ENCODE peak calls at places on chromosomes 11 and 22, in nine cellular contexts. G, T, K, V, Z, X, F, C and Y are unnamed samples. For H3K9me3, the result is how much of the 10 kb centered on the place peaks cover.

GRCh38 chr11:106717222-106717621 is 301.1 kb downstream of the GUCY1A2 start:
- DNase-seq in T (no peak), Z (no peak), G (no peak), V (no peak), C (no peak), K (no peak), F (no peak), X (peak), Y (no peak)

GRCh38 chr11:9574806-9575530 is 1.5 kb downstream of the WEE1 start:
- DNase-seq in K (no peak), T (no peak), X (peak), G (peak), C (no peak), F (peak), V (peak), Z (no peak), Y (peak)

GRCh38 chr11:77301510-77301909 is at the start of gene GDPD4:
- DNase-seq in V (no peak), T (no peak), G (no peak), K (no peak), Z (no peak), C (no peak), X (no peak), F (no peak), Y (no peak)

GRCh38 chr11:1302461-1303073 is 6.9 kb downstream of the TOLLIP start:
- DNase-seq in G (no peak), T (no peak), C (no peak), Z (peak), K (no peak), F (no peak), X (no peak), V (peak), Y (peak)

GRCh38 chr11:123822022-123822421 is 15.9 kb upstream of the OR6M1 start:
- DNase-seq in X (no peak), T (no peak), G (no peak), Z (no peak), K (no peak), V (peak), F (no peak), C (no peak), Y (no peak)

GRCh38 chr22:23233746-23234408 is 53.6 kb downstream of the BCR start:
- DNase-seq in V (no peak), K (no peak), X (peak), T (no peak), G (no peak), Z (no peak), F (peak), C (no peak), Y (no peak)

GRCh38 chr11:123166095-123166559 is 28.9 kb downstream of the CLMP start:
- DNase-seq in G (peak), F (peak), T (peak), V (peak), X (peak), Z (no peak), K (no peak), C (no peak), Y (no peak)

GRCh38 chr11:76610871-76611475 is 59.6 kb downstream of the LRRC32 start:
- DNase-seq in G (peak), T (no peak), Z (no peak), K (no peak), C (no peak), X (no peak), F (no peak), V (peak), Y (no peak)

GRCh38 chr22:20568502-20569058 is 61.2 kb downstream of the MED15 start:
- DNase-seq in G (no peak), T (no peak), V (no peak), X (no peak), C (no peak), K (no peak), F (no peak), Z (no peak), Y (no peak)

GRCh38 chr11:65591939-65592814 is 3.4 kb downstream of the KCNK7 start:
- DNase-seq in K (no peak), C (no peak), Z (peak), F (peak), V (peak), X (no peak), G (peak), T (no peak), Y (peak)

GRCh38 chr11:11821899-11822298 is 19.9 kb upstream of the USP47 start:
- DNase-seq in C (no peak), X (no peak), K (no peak), G (no peak), V (no peak), F (peak), Z (no peak), T (no peak), Y (no peak)

GRCh38 chr11:128898580-128899344 is 7.6 kb downstream of the KCNJ5 start:
- DNase-seq in Z (no peak), K (no peak), X (peak), G (no peak), T (no peak), F (peak), V (no peak), C (no peak), Y (no peak)

GRCh38 chr11:1825039-1825740 is 9.6 kb upstream of the SYT8 start:
- DNase-seq in Z (peak), V (peak), X (no peak), C (no peak), G (peak), F (no peak), K (no peak), T (peak), Y (peak)

GRCh38 chr11:749731-750130 is 2.5 kb downstream of the TALDO1 start:
- DNase-seq in Z (no peak), X (no peak), C (no peak), V (no peak), F (no peak), K (no peak), G (no peak), T (no peak), Y (no peak)

GRCh38 chr11:35029979-35030378 is 109.0 kb upstream of the CD44 start:
- DNase-seq in K (no peak), F (peak), V (no peak), T (no peak), X (peak), Z (no peak), G (no peak), C (no peak), Y (no peak)

DNA sequence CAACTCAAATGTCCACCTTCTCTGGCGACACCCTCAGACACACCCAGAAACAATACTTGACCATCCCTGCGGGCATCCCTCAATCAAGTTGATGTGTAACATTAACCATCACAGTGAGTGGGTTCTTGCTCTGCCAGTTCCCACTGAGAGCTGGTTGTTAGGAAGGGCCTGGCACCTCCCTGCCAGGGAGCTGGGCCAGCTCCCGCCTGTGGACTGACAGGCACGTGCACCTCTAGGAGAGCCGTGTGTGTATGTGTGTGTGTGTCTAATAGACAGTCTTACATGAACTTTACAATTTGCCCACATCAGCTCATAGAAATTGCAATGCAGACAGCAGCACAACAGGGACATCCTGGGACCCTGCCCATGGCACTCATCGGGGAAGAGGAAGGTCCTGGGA is 298.7 kb downstream of the SHANK2 start:
- DNase-seq in C (no peak), V (no peak), F (no peak), X (no peak), G (no peak), K (no peak), Z (no peak), T (no peak), Y (no peak)
- H3K9me3 ChIP-seq in C (under half), V (under half), F (under half), X (under half), G (under half), K (under half), Z (under half), T (under half), Y (under half)

DNA sequence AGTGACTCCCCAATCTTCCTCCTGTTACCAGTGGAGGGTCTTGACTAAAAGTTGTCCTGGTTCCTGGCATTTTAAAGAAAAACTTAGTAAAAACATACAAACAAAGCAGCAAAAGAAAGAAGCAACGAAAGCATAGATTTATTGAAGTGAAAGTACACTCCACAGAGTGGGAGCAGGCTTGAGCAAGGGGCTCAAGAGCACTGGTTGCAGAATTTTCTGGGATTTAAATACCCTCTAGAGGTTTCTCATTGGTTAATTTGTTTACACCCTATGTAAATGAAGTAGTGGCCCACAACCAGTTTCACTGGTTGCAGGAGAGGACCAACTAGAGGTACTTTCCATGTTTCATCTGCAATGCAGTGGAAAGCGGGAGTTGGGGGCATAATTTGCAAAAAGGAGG is 10.7 kb downstream of the FAM111B start:
- DNase-seq in C (no peak), G (no peak), Z (no peak), T (no peak), F (no peak), X (no peak), V (no peak), K (no peak), Y (no peak)
- H3K9me3 ChIP-seq in C (under half), G (under half), Z (under half), T (under half), F (under half), X (under half), V (under half), K (under half), Y (under half)

DNA sequence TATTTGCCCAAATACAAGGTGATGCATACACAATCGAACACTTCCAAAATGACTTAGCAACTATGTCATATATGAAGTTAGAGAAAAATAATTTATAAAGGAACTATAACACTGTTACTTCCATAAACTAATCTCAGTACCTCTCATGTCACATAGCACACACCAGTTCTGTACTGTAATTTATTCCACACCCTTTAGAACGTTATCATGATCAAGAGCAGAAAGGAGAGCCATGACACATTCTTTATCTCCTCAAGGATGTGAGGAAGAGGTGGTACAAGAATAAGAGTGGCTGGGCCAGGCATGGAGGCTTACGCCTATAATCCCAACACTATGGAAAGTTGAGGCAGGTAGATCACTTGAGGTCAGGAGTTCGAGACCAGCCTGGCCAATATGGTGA is 31.1 kb downstream of the PICALM start:
- DNase-seq in Z (no peak), T (no peak), X (no peak), C (no peak), V (no peak), K (no peak), F (no peak), G (no peak), Y (no peak)
- H3K9me3 ChIP-seq in Z (under half), T (under half), X (under half), C (under half), V (under half), K (under half), F (under half), G (under half), Y (under half)

GRCh38 chr11:93997741-93998140 is 23.4 kb upstream of the HEPHL1 start:
- DNase-seq in Z (no peak), F (no peak), C (no peak), G (no peak), V (no peak), K (no peak), X (no peak), T (no peak), Y (no peak)

GRCh38 chr11:93988912-93989311 is 32.2 kb upstream of the HEPHL1 start:
- DNase-seq in X (no peak), C (no peak), V (no peak), K (no peak), T (no peak), F (no peak), Z (no peak), G (no peak), Y (no peak)

GRCh38 chr11:93988455-93988854 is 32.7 kb upstream of the HEPHL1 start:
- DNase-seq in X (no peak), K (no peak), V (no peak), C (no peak), T (no peak), Z (no peak), F (no peak), G (no peak), Y (no peak)

DNA sequence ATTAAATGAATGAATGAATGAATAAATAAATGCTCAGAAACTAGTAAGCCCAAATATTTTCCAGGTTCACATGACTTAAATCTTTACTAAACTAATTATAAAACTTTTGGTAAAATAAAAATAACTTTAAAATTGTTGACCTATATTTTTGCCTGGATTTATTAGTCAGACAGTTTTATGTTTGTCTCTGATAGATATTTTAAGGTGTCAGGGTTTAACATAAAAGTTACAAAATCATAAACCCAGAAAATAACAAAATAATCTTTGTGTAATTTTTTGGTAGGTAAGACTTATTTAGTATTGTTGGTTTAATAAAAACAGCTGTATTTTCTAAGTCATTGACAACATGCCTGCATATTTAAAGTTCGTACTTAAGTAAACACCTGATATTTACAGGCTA is 27.4 kb upstream of the HEPHL1 start:
- DNase-seq in F (no peak), C (no peak), V (no peak), Z (no peak), K (no peak), G (no peak), T (no peak), X (no peak), Y (no peak)
- H3K9me3 ChIP-seq in F (under half), C (under half), V (under half), Z (under half), K (under half), G (under half), T (under half), X (under half), Y (under half)

DNA sequence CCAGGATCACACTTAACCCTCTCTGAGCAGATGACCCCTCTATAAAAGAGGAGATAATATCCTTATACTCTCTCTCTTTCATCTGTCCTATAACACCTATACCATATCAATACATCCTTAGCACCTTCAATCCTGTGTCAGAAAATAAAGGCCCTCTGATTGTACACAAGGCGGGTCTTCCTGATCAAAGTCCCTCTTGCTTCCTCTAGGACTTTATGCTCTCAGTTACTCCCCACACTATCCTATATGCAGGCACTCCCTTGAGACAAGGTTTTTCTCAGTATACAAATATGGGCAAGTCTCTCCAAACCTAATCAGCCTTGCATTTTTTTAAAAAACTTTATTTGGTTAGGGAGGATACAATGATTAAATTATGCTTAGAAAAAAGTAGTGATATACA is 17.3 kb upstream of the HORMAD2 start:
- DNase-seq in K (no peak), X (no peak), G (no peak), C (no peak), Z (no peak), V (peak), T (no peak), F (no peak), Y (no peak)
- H3K9me3 ChIP-seq in K (under half), X (under half), G (under half), C (under half), Z (under half), V (under half), T (under half), F (under half), Y (under half)